ENCODE peak calls at places on chromosomes 16 and 17, in eight cellular contexts. U is IMR-90, O is heart left ventricle, W is uterus, T is body of pancreas, J is spleen, S is ovary, X is A549. P is an unnamed sample.

GRCh38 chr17:73410586-73411329 is 99.0 kb upstream of the CDC42EP4 start:
- DNase-seq in T (no peak), J (peak; percentile 65), W (no peak), O (no peak), S (no peak), U (no peak), X (no peak), P (no peak)

GRCh38 chr17:6323626-6324356 is 111.1 kb downstream of the AIPL1 start:
- DNase-seq in J (no peak), X (peak; percentile 20), U (no peak), W (peak; percentile 15), T (no peak), O (peak; percentile 33), S (no peak), P (no peak)

GRCh38 chr17:38457577-38458371 is 29.5 kb downstream of the ARHGAP23 start:
- DNase-seq in W (no peak), X (no peak), T (no peak), U (no peak), S (no peak), J (no peak), O (no peak), P (no peak)

GRCh38 chr17:81652901-81653771 is 3.2 kb downstream of the PDE6G start:
- DNase-seq in U (no peak), X (no peak), S (no peak), T (no peak), J (no peak), O (no peak), W (no peak), P (no peak)

GRCh38 chr17:80110447-80110812 is 9.0 kb downstream of the GAA start:
- DNase-seq in X (no peak), W (no peak), J (no peak), T (no peak), O (no peak), U (no peak), S (no peak), P (no peak)

GRCh38 chr17:3890082-3890892 is 2.6 kb downstream of the CAMKK1 start:
- DNase-seq in X (peak; percentile 90), W (peak; percentile 95), S (peak; percentile 73), U (peak; percentile 91), O (peak; percentile 55), J (no peak), T (no peak), P (peak; percentile 69)

GRCh38 chr17:65797809-65798208 is 236.4 kb upstream of the AXIN2 start:
- DNase-seq in U (no peak), W (no peak), S (no peak), T (no peak), J (no peak), O (no peak), X (peak; percentile 26), P (no peak)

GRCh38 chr16:30179931-30180330 is 3.5 kb upstream of the CORO1A start:
- DNase-seq in X (no peak), U (no peak), J (no peak), S (no peak), O (no peak), W (no peak), T (no peak), P (no peak)

GRCh38 chr17:73643012-73643845 is 1.0 kb downstream of the SDK2 start:
- DNase-seq in W (no peak), J (peak; percentile 88), X (peak; percentile 64), T (no peak), S (no peak), O (peak; percentile 41), U (no peak), P (peak; percentile 48)

GRCh38 chr17:83004791-83005380 is 74.5 kb upstream of the METRNL start:
- DNase-seq in O (no peak), W (no peak), U (no peak), S (no peak), X (no peak), J (no peak), T (no peak), P (no peak)

GRCh38 chr16:68146583-68146982 is 61.4 kb downstream of the NFATC3 start:
- DNase-seq in U (peak; percentile 60), O (no peak), S (no peak), W (no peak), T (no peak), J (no peak), X (peak; percentile 39), P (no peak)

GRCh38 chr17:10870651-10871050 is 32.8 kb upstream of the PIRT start:
- DNase-seq in S (no peak), X (no peak), T (no peak), U (no peak), W (no peak), O (no peak), J (no peak), P (no peak)

GRCh38 chr17:72392056-72393010 is 271.5 kb downstream of the SOX9 start:
- DNase-seq in O (no peak), X (peak; percentile 78), W (no peak), T (no peak), J (no peak), S (no peak), U (peak; percentile 95), P (no peak)

GRCh38 chr16:53664724-53665345 is 38.8 kb downstream of the RPGRIP1L start:
- DNase-seq in O (no peak), S (no peak), X (no peak), W (no peak), U (peak; percentile 84), T (no peak), J (no peak), P (no peak)

GRCh38 chr16:85445779-85446222 is 167.3 kb upstream of the GSE1 start:
- DNase-seq in X (no peak), S (no peak), J (no peak), O (no peak), U (peak; percentile 29), W (no peak), T (peak; percentile 44), P (no peak)

GRCh38 chr17:45123930-45124796 is 8.2 kb downstream of the PLCD3 start:
- DNase-seq in W (peak; percentile 89), T (no peak), O (peak; percentile 38), U (peak; percentile 91), X (peak; percentile 96), S (peak; percentile 80), J (no peak), P (peak; percentile 76)

GRCh38 chr16:26214694-26215093 is 522.9 kb downstream of the HS3ST4 start:
- DNase-seq in W (no peak), J (no peak), T (no peak), O (no peak), S (no peak), X (no peak), U (no peak), P (no peak)

GRCh38 chr17:81512984-81513668 is 527 bp upstream of the ACTG1 start:
- DNase-seq in T (peak; percentile 69), O (peak; percentile 75), X (peak; percentile 89), U (peak; percentile 43), W (peak; percentile 79), J (peak; percentile 94), S (peak; percentile 67), P (peak; percentile 77)

GRCh38 chr17:72397223-72397667 is 276.4 kb downstream of the SOX9 start:
- DNase-seq in T (no peak), S (no peak), O (no peak), J (no peak), X (no peak), W (no peak), U (no peak), P (no peak)

GRCh38 chr17:21460358-21460757 is 84.2 kb downstream of the KCNJ12 start:
- DNase-seq in S (no peak), X (no peak), T (no peak), J (no peak), W (no peak), U (peak; percentile 17), O (no peak), P (no peak)

GRCh38 chr16:24540575-24541240 is 1.3 kb downstream of the RBBP6 start:
- DNase-seq in S (no peak), O (no peak), T (no peak), U (peak; percentile 19), X (peak; percentile 25), J (no peak), W (no peak), P (no peak)

GRCh38 chr17:4180791-4181190 is 37.8 kb downstream of the CYB5D2 start:
- DNase-seq in S (no peak), X (no peak), W (no peak), U (peak; percentile 12), J (no peak), T (no peak), O (no peak), P (no peak)

GRCh38 chr16:85395913-85396878 is 216.9 kb upstream of the GSE1 start:
- DNase-seq in J (peak; percentile 74), W (no peak), U (peak; percentile 24), O (peak; percentile 22), X (no peak), T (no peak), S (peak; percentile 29), P (no peak)

GRCh38 chr17:75147878-75148546 is 6.3 kb downstream of the JPT1 start:
- DNase-seq in U (no peak), W (no peak), S (no peak), X (no peak), O (no peak), T (no peak), J (peak; percentile 14), P (peak; percentile 48)
- TF ChIP-seq POLR2A in U (no peak), W (no peak), S (no peak), X (no peak), O (no peak), T (peak; percentile 9), J (no peak), P (no peak)

GRCh38 chr17:1709971-1710806 is at the start of gene TLCD2:
- DNase-seq in J (peak; percentile 85), W (peak; percentile 70), U (peak; percentile 65), T (peak; percentile 68), S (peak; percentile 76), O (peak; percentile 81), X (peak; percentile 71), P (peak; percentile 96)
- H3K4me1 ChIP-seq in J (peaks cover 13% of the 10 kb centered on the region), W (no peaks in the 10 kb centered on the region), U (peaks cover 27% of the 10 kb centered on the region), T (peaks cover 33% of the 10 kb centered on the region), S (peaks cover 15% of the 10 kb centered on the region), O (peaks cover 44% of the 10 kb centered on the region), X (peaks cover 44% of the 10 kb centered on the region), P (no peaks in the 10 kb centered on the region)

DNA sequence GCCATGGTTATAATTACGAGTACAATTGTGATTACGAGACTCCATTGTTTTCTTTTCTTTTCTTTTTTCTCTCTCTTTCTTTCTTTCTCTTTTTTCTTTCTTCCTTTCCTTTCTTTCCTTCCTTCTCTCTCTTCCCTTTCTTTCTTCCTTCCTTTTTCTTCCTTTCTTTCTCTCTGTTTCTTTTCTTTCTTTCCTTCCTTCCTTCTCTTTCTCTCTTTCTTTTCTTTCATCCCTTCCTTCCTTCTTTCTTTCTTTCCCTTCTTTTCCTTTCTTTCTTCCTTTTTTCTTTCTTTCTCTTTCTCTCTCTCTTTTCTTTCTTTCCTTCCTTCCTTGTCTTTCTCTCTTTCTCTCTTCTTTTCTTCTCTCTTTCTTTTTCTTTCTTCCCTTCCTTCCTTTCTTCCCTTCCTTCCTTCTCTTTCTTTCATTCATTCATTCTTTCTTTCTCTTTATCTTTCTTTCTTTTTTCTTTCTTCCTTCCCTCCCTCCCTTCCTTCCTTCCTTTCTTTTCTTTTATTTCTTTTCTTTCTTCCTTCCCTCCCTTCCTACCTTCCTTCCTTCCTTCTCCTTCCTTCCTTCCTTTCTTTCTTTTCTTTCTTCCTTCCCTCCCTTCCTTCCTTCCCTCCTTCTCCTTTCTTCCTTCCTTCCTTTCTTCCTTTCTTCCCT is 14.1 kb upstream of the NTN1 start:
- DNase-seq in T (no peak), J (no peak), S (no peak), U (no peak), X (no peak), W (no peak), O (no peak), P (no peak)
- TF ChIP-seq POLR2A in T (no peak), J (no peak), S (no peak), U (no peak), X (no peak), W (no peak), O (no peak), P (no peak)

GRCh38 chr16:31199430-31200041 is 3.0 kb downstream of the PYCARD start:
- DNase-seq in J (peak; percentile 38), X (no peak), W (no peak), S (no peak), U (no peak), O (no peak), T (no peak), P (no peak)
- H3K4me1 ChIP-seq in J (peaks cover 20% of the 10 kb centered on the region), X (peaks cover 26% of the 10 kb centered on the region), W (no peaks in the 10 kb centered on the region), S (peaks cover 7% of the 10 kb centered on the region), U (peaks cover 4% of the 10 kb centered on the region), O (peaks cover 17% of the 10 kb centered on the region), T (peaks cover 18% of the 10 kb centered on the region), P (peaks cover 26% of the 10 kb centered on the region)